ENCODE peak calls at places on chromosomes 16 and 17, in eight cellular contexts. L is adrenal gland; G is CD4-positive, alpha-beta memory T cell; S is lower leg skin; J is gastrocnemius medialis; A is coronary artery; H is stomach; Q is mesenchymal stem cell. R is an unnamed sample.

GRCh38 chr16:77675464-77676324 is 46.6 kb upstream of the NUDT7 start:
- DNase-seq in L (peak), G (peak), S (peak), J (peak), A (peak), H (peak), Q (peak), R (peak)

GRCh38 chr16:1781758-1782407 is 488 bp downstream of the SPSB3 start:
- DNase-seq in L (no peak), G (peak), S (no peak), J (no peak), A (no peak), H (no peak), Q (peak), R (peak)

GRCh38 chr17:42340691-42341127 is 47.5 kb downstream of the STAT3 start:
- DNase-seq in L (no peak), G (peak), S (no peak), J (no peak), A (no peak), H (no peak), Q (no peak), R (no peak)

GRCh38 chr16:6144441-6144840 is 1046.8 kb upstream of the EEF2KMT start:
- DNase-seq in L (no peak), G (no peak), S (no peak), J (no peak), A (no peak), H (no peak), Q (no peak), R (no peak)

GRCh38 chr16:15650698-15651161 is 685 bp downstream of the NDE1 start:
- DNase-seq in L (peak), G (peak), S (no peak), J (no peak), A (peak), H (no peak), Q (peak), R (peak)

GRCh38 chr16:24102120-24102740 is 153.9 kb upstream of the CACNG3 start:
- DNase-seq in L (no peak), G (no peak), S (no peak), J (no peak), A (no peak), H (no peak), Q (no peak), R (no peak)

GRCh38 chr16:5903797-5904196 is 806.2 kb upstream of the EEF2KMT start:
- DNase-seq in L (peak), G (no peak), S (no peak), J (no peak), A (no peak), H (no peak), Q (no peak), R (no peak)

GRCh38 chr17:10610821-10611323 is 46.2 kb downstream of the MYH3 start:
- DNase-seq in L (no peak), G (no peak), S (no peak), J (peak), A (no peak), H (no peak), Q (no peak), R (no peak)

GRCh38 chr17:67293251-67294203 is 48.5 kb upstream of the HELZ start:
- DNase-seq in L (peak), G (peak), S (peak), J (peak), A (peak), H (peak), Q (peak), R (peak)

GRCh38 chr16:17377360-17378324 is 93.1 kb downstream of the XYLT1 start:
- DNase-seq in L (no peak), G (no peak), S (no peak), J (no peak), A (no peak), H (no peak), Q (no peak), R (no peak)

GRCh38 chr17:19285218-19285900 is 48.2 kb downstream of the EPN2 start:
- DNase-seq in L (no peak), G (no peak), S (no peak), J (no peak), A (no peak), H (no peak), Q (no peak), R (peak)

GRCh38 chr17:72735089-72735488 is 357.4 kb downstream of the SLC39A11 start:
- DNase-seq in L (no peak), G (no peak), S (no peak), J (no peak), A (no peak), H (no peak), Q (no peak), R (no peak)

GRCh38 chr16:12089492-12090161 is 113.1 kb downstream of the SNX29 start:
- DNase-seq in L (no peak), G (peak), S (no peak), J (no peak), A (no peak), H (peak), Q (peak), R (peak)

GRCh38 chr16:70657956-70658355 is 11.6 kb downstream of the IL34 start:
- DNase-seq in L (no peak), G (no peak), S (no peak), J (no peak), A (no peak), H (no peak), Q (no peak), R (no peak)

GRCh38 chr17:72119963-72120877 is 600 bp upstream of the SOX9 start:
- DNase-seq in L (peak), G (no peak), S (no peak), J (peak), A (no peak), H (peak), Q (peak), R (peak)

GRCh38 chr16:29645699-29646187 is 17.3 kb upstream of the SPN start:
- DNase-seq in L (no peak), G (no peak), S (no peak), J (no peak), A (no peak), H (no peak), Q (no peak), R (peak)

GRCh38 chr17:39763046-39763800 is 25.5 kb downstream of the GRB7 start:
- DNase-seq in L (no peak), G (no peak), S (no peak), J (no peak), A (no peak), H (no peak), Q (no peak), R (no peak)

GRCh38 chr16:67100569-67101300 is 9.0 kb upstream of the PHAF1 start:
- DNase-seq in L (no peak), G (peak), S (no peak), J (no peak), A (no peak), H (no peak), Q (peak), R (peak)

GRCh38 chr17:15945493-15946209 is 721 bp downstream of the ADORA2B start:
- DNase-seq in L (no peak), G (no peak), S (no peak), J (no peak), A (no peak), H (no peak), Q (peak), R (peak)

GRCh38 chr17:6712058-6712853 is 913 bp downstream of the SLC13A5 start:
- DNase-seq in L (no peak), G (no peak), S (no peak), J (no peak), A (no peak), H (no peak), Q (no peak), R (peak)

GRCh38 chr17:18158022-18158600 is 25.5 kb upstream of the ALKBH5 start:
- DNase-seq in L (peak), G (peak), S (peak), J (peak), A (peak), H (peak), Q (peak), R (peak)

GRCh38 chr16:49594706-49595534 is 221.3 kb downstream of the C16orf78 start:
- DNase-seq in L (peak), G (no peak), S (no peak), J (no peak), A (peak), H (peak), Q (no peak), R (no peak)

GRCh38 chr16:48194828-48195566 is 39.2 kb upstream of the ABCC12 start:
- DNase-seq in L (no peak), G (no peak), S (no peak), J (no peak), A (no peak), H (peak), Q (peak), R (peak)

GRCh38 chr17:6135996-6136395 is 65.8 kb downstream of the WSCD1 start:
- DNase-seq in L (no peak), G (no peak), S (no peak), J (no peak), A (no peak), H (no peak), Q (no peak), R (no peak)

GRCh38 chr16:78513838-78514237 is 414.4 kb downstream of the WWOX start:
- DNase-seq in L (no peak), G (no peak), S (no peak), J (peak), A (no peak), H (no peak), Q (peak), R (no peak)

GRCh38 chr16:67393790-67394270 is 532 bp upstream of the TPPP3 start:
- DNase-seq in L (no peak), G (peak), S (no peak), J (no peak), A (no peak), H (no peak), Q (no peak), R (no peak)

GRCh38 chr17:31780436-31780835 is 78.6 kb downstream of the COPRS start:
- DNase-seq in L (no peak), G (no peak), S (no peak), J (no peak), A (no peak), H (no peak), Q (no peak), R (no peak)

GRCh38 chr17:79798296-79799173 is 1.7 kb upstream of the CBX8 start:
- DNase-seq in L (no peak), G (no peak), S (peak), J (no peak), A (no peak), H (no peak), Q (no peak), R (no peak)

GRCh38 chr17:14886200-14886739 is 378.9 kb downstream of the PMP22 start:
- DNase-seq in L (no peak), G (no peak), S (no peak), J (no peak), A (no peak), H (no peak), Q (no peak), R (peak)

GRCh38 chr16:15440852-15441251 is 6.5 kb downstream of the BMERB1 start:
- DNase-seq in L (peak), G (no peak), S (no peak), J (no peak), A (no peak), H (no peak), Q (peak), R (peak)

GRCh38 chr17:81458628-81459027 is 54.0 kb downstream of the ACTG1 start:
- DNase-seq in L (no peak), G (no peak), S (no peak), J (no peak), A (no peak), H (no peak), Q (no peak), R (no peak)

GRCh38 chr17:82752371-82753200 is 721 bp downstream of the TBCD start:
- DNase-seq in L (peak), G (no peak), S (no peak), J (no peak), A (no peak), H (no peak), Q (peak), R (peak)

GRCh38 chr16:27795992-27796614 is 246.2 kb downstream of the KATNIP start:
- DNase-seq in L (peak), G (no peak), S (no peak), J (no peak), A (no peak), H (peak), Q (peak), R (peak)

GRCh38 chr16:59210955-59211541 is 476.9 kb upstream of the GOT2 start:
- DNase-seq in L (peak), G (no peak), S (no peak), J (no peak), A (no peak), H (no peak), Q (peak), R (peak)

GRCh38 chr17:37743612-37743874 is 1.3 kb downstream of the HNF1B start:
- DNase-seq in L (no peak), G (no peak), S (no peak), J (no peak), A (no peak), H (peak), Q (no peak), R (no peak)

GRCh38 chr17:60601443-60602384 is 1.7 kb downstream of the PPM1D start:
- DNase-seq in L (peak), G (peak), S (peak), J (peak), A (no peak), H (peak), Q (peak), R (peak)

GRCh38 chr17:43999024-43999423 is 5.4 kb upstream of the NAGS start:
- DNase-seq in L (no peak), G (no peak), S (no peak), J (no peak), A (no peak), H (no peak), Q (no peak), R (no peak)

GRCh38 chr17:43998552-43998951 is 5.9 kb upstream of the NAGS start:
- DNase-seq in L (no peak), G (no peak), S (no peak), J (no peak), A (no peak), H (no peak), Q (no peak), R (peak)

GRCh38 chr17:43992641-43993040 is 11.8 kb upstream of the NAGS start:
- DNase-seq in L (no peak), G (no peak), S (no peak), J (no peak), A (no peak), H (no peak), Q (no peak), R (no peak)

GRCh38 chr17:43995150-43995471 is 9.3 kb upstream of the NAGS start:
- DNase-seq in L (no peak), G (no peak), S (no peak), J (no peak), A (no peak), H (no peak), Q (no peak), R (no peak)

GRCh38 chr17:43994272-43995149 is 9.9 kb upstream of the NAGS start:
- DNase-seq in L (peak), G (peak), S (peak), J (peak), A (no peak), H (peak), Q (peak), R (peak)
- H3K4me3 ChIP-seq in L (peak), G (no peak), S (no peak), J (peak), A (peak), H (peak), Q (peak), R (peak)

GRCh38 chr17:4744999-4745969 is 5.6 kb upstream of the CXCL16 start:
- DNase-seq in L (no peak), G (no peak), S (no peak), J (no peak), A (no peak), H (no peak), Q (no peak), R (no peak)
- H3K4me3 ChIP-seq in L (no peak), G (no peak), S (no peak), J (no peak), A (no peak), H (peak), Q (no peak), R (no peak)

DNA sequence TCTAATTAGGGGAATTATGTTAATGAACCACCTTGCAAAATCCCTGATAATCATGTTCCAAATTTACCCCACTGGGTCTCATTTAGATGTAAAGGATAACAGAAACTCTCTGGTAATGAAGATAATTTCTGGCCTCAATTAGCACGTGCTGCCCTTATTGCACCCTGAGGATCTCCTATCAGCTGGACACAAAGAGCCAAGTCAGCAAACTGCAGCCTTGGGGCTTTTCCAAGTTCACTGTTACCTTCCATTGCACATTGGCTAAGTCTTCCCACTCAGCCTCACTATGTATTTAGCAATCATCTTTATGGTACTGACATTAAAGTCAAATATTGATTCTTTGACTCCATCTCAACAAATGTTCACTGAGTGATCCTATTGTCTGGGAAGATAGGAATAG is 78.1 kb downstream of the GP2 start:
- DNase-seq in L (no peak), G (no peak), S (no peak), J (no peak), A (no peak), H (no peak), Q (no peak), R (no peak)
- H3K4me3 ChIP-seq in L (no peak), G (no peak), S (no peak), J (no peak), A (no peak), H (no peak), Q (no peak), R (no peak)

GRCh38 chr17:46139365-46140210 is 53.6 kb downstream of the KANSL1 start:
- DNase-seq in L (no peak), G (no peak), S (no peak), J (no peak), A (no peak), H (no peak), Q (no peak), R (no peak)
- H3K4me3 ChIP-seq in L (no peak), G (no peak), S (no peak), J (no peak), A (peak), H (no peak), Q (no peak), R (no peak)

GRCh38 chr16:85615852-85616607 is 2.9 kb downstream of the GSE1 start:
- DNase-seq in L (peak), G (peak), S (peak), J (peak), A (peak), H (peak), Q (peak), R (peak)

GRCh38 chr16:85616608-85617311 is 3.6 kb downstream of the GSE1 start:
- DNase-seq in L (peak), G (no peak), S (peak), J (peak), A (no peak), H (peak), Q (peak), R (peak)

GRCh38 chr16:85614338-85615013 is 1.4 kb downstream of the GSE1 start:
- DNase-seq in L (no peak), G (no peak), S (peak), J (no peak), A (no peak), H (no peak), Q (peak), R (no peak)

GRCh38 chr16:85613609-85614337 is 651 bp downstream of the GSE1 start:
- DNase-seq in L (peak), G (no peak), S (peak), J (peak), A (no peak), H (peak), Q (peak), R (no peak)

DNA sequence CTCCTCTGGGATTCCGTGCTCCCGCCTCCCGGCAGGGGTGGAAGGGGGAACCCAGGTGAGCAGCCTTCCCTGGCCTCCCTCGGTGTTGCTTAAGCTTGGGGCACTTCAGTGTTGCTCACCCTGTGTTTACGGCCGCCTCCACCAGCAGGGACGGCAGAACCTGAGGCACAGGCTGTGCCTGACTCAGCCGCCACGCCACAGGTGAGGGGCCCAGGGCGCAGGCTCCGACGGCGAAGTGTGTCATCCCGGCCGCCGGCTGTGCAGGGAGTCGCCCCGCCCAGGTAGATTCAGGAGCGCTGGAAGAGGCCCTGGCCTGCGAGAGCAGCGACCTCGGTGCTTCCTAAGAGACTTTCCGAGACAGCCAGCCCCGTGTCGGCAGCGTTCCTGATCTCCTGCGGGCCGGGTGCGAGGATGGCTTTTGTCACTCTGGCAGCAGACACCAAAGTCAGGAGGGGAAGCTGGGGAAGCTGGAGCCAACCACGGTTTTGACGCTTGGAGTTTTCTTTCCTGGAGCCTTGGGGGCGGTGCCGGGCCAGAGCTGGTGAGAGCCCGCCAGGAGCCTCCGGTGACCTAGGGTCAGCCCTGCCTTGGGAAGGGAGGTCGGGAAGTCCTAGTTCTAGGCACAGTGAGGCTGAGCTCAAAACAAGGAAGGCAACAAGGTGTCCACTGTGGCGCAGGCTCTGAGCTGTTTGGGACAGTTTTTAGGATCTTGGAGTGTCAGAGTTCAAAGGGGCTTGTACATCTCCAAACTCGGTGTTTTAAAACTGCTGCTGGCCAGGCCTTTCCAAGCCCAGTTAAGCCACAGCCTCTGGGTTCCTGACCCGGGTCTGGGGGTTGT is 2.1 kb downstream of the GSE1 start:
- DNase-seq in L (no peak), G (no peak), S (peak), J (peak), A (no peak), H (peak), Q (peak), R (no peak)
- H3K4me3 ChIP-seq in L (no peak), G (no peak), S (no peak), J (peak), A (peak), H (peak), Q (peak), R (no peak)

DNA sequence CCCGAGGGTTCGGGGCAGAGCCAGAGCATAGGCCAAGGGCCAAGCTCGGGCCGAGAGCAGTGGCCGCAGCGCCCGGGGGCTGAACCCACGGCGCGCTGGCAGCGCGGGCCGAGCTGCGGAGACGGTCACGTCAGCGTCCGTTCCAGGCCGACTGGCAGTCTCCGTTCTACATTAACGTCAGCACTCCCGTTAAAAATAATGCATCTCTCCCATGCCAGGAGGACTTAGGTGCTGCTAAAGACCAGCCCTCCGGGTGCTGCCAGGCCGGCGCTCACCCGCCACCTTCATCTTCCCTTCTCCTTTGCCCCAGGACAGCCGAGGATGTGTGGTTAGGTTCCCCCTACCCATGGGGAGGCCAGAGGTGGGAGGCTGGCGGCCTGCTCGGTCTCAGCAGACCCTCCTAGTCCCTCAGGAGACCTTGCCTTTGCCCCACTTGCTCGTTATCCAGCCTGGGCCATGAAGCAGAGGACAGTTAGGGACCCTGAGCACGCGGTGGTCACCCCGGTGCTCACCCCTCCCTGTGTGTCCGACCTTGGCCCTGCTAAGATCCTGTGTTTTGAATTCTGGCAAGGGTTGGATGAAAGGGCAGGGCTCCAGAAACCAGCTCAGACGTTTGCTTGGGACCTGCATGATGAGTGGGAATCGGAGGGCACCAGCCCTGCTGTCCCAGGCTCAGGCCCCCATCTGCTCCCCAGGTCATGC is 570 bp downstream of the MPG start:
- DNase-seq in L (no peak), G (no peak), S (no peak), J (peak), A (no peak), H (no peak), Q (peak), R (peak)
- H3K4me3 ChIP-seq in L (peak), G (peak), S (peak), J (peak), A (peak), H (peak), Q (peak), R (peak)

GRCh38 chr17:77666480-77666879 is 292.0 kb upstream of the TNRC6C start:
- DNase-seq in L (no peak), G (no peak), S (no peak), J (no peak), A (no peak), H (no peak), Q (no peak), R (no peak)
- H3K4me3 ChIP-seq in L (no peak), G (no peak), S (no peak), J (no peak), A (no peak), H (no peak), Q (no peak), R (no peak)

R was measured in choroid plexus epithelial cell.